ENCODE peak calls at places on chromosomes 13 and 19, in ten cellular contexts. One of them, this sample, is unnamed.

GRCh38 chr13:85260896-85261295 is 538.3 kb downstream of the SLITRK6 start:
- DNase-seq in coronary artery: no peak
- DNase-seq in transverse colon: no peak
- DNase-seq in D721Med: no peak
- DNase-seq in epithelial cell of esophagus: no peak
- DNase-seq in fibroblast of pulmonary artery: no peak
- DNase-seq in uterus: no peak
- DNase-seq in pancreas: no peak
- DNase-seq in breast epithelium: no peak
- DNase-seq in HFFc6: no peak
- DNase-seq in this sample: no peak

GRCh38 chr19:12783226-12783848 is 7.9 kb upstream of the JUNB start:
- DNase-seq in coronary artery: no peak
- DNase-seq in transverse colon: no peak
- DNase-seq in D721Med: no peak
- DNase-seq in epithelial cell of esophagus: no peak
- DNase-seq in fibroblast of pulmonary artery: no peak
- DNase-seq in uterus: no peak
- DNase-seq in pancreas: no peak
- DNase-seq in breast epithelium: no peak
- DNase-seq in HFFc6: no peak
- DNase-seq in this sample: no peak

GRCh38 chr13:33931397-33931987 is 113.5 kb downstream of the RFC3 start:
- DNase-seq in coronary artery: no peak
- DNase-seq in transverse colon: no peak
- DNase-seq in D721Med: no peak
- DNase-seq in epithelial cell of esophagus: peak; percentile 58
- DNase-seq in fibroblast of pulmonary artery: peak; percentile 77
- DNase-seq in uterus: no peak
- DNase-seq in pancreas: no peak
- DNase-seq in breast epithelium: no peak
- DNase-seq in HFFc6: peak; percentile 40
- DNase-seq in this sample: no peak

GRCh38 chr13:71148391-71148790 is 718.6 kb downstream of the DACH1 start:
- DNase-seq in coronary artery: no peak
- DNase-seq in transverse colon: no peak
- DNase-seq in D721Med: no peak
- DNase-seq in epithelial cell of esophagus: no peak
- DNase-seq in fibroblast of pulmonary artery: no peak
- DNase-seq in uterus: no peak
- DNase-seq in pancreas: no peak
- DNase-seq in breast epithelium: no peak
- DNase-seq in HFFc6: no peak
- DNase-seq in this sample: no peak

GRCh38 chr19:22628401-22628800 is 5.7 kb upstream of the ZNF492 start:
- DNase-seq in coronary artery: no peak
- DNase-seq in transverse colon: no peak
- DNase-seq in D721Med: no peak
- DNase-seq in epithelial cell of esophagus: no peak
- DNase-seq in fibroblast of pulmonary artery: no peak
- DNase-seq in uterus: no peak
- DNase-seq in pancreas: no peak
- DNase-seq in breast epithelium: no peak
- DNase-seq in HFFc6: no peak
- DNase-seq in this sample: no peak

GRCh38 chr13:113980489-113981064 is 6.7 kb upstream of the C13orf46 start:
- DNase-seq in coronary artery: no peak
- DNase-seq in transverse colon: no peak
- DNase-seq in D721Med: no peak
- DNase-seq in epithelial cell of esophagus: no peak
- DNase-seq in fibroblast of pulmonary artery: no peak
- DNase-seq in uterus: no peak
- DNase-seq in pancreas: no peak
- DNase-seq in breast epithelium: no peak
- DNase-seq in HFFc6: no peak
- DNase-seq in this sample: no peak

GRCh38 chr13:34108396-34108795 is 290.4 kb downstream of the RFC3 start:
- DNase-seq in coronary artery: no peak
- DNase-seq in transverse colon: no peak
- DNase-seq in D721Med: no peak
- DNase-seq in epithelial cell of esophagus: no peak
- DNase-seq in fibroblast of pulmonary artery: peak; percentile 8
- DNase-seq in uterus: no peak
- DNase-seq in pancreas: no peak
- DNase-seq in breast epithelium: no peak
- DNase-seq in HFFc6: no peak
- DNase-seq in this sample: no peak

GRCh38 chr13:40660270-40660669 is 6.2 kb downstream of the FOXO1 start:
- DNase-seq in coronary artery: no peak
- DNase-seq in transverse colon: no peak
- DNase-seq in D721Med: no peak
- DNase-seq in epithelial cell of esophagus: no peak
- DNase-seq in fibroblast of pulmonary artery: no peak
- DNase-seq in uterus: no peak
- DNase-seq in pancreas: no peak
- DNase-seq in breast epithelium: no peak
- DNase-seq in HFFc6: no peak
- DNase-seq in this sample: no peak

GRCh38 chr19:45467456-45468158 is at the start of gene FOSB:
- DNase-seq in coronary artery: peak; percentile 97
- DNase-seq in transverse colon: peak; percentile 94
- DNase-seq in D721Med: peak; percentile 91
- DNase-seq in epithelial cell of esophagus: peak; percentile 93
- DNase-seq in fibroblast of pulmonary artery: peak; percentile 97
- DNase-seq in uterus: peak; percentile 93
- DNase-seq in pancreas: peak; percentile 96
- DNase-seq in breast epithelium: peak; percentile 97
- DNase-seq in HFFc6: peak; percentile 94
- DNase-seq in this sample: peak; percentile 95

GRCh38 chr19:45463241-45463640 is 4.6 kb upstream of the FOSB start:
- DNase-seq in coronary artery: no peak
- DNase-seq in transverse colon: no peak
- DNase-seq in D721Med: no peak
- DNase-seq in epithelial cell of esophagus: no peak
- DNase-seq in fibroblast of pulmonary artery: no peak
- DNase-seq in uterus: no peak
- DNase-seq in pancreas: no peak
- DNase-seq in breast epithelium: no peak
- DNase-seq in HFFc6: no peak
- DNase-seq in this sample: no peak

GRCh38 chr19:45464274-45464673 is 3.5 kb upstream of the FOSB start:
- DNase-seq in coronary artery: no peak
- DNase-seq in transverse colon: no peak
- DNase-seq in D721Med: no peak
- DNase-seq in epithelial cell of esophagus: no peak
- DNase-seq in fibroblast of pulmonary artery: no peak
- DNase-seq in uterus: no peak
- DNase-seq in pancreas: no peak
- DNase-seq in breast epithelium: no peak
- DNase-seq in HFFc6: no peak
- DNase-seq in this sample: no peak

GRCh38 chr19:45467115-45467455 is 711 bp upstream of the FOSB start:
- DNase-seq in coronary artery: no peak
- DNase-seq in transverse colon: no peak
- DNase-seq in D721Med: no peak
- DNase-seq in epithelial cell of esophagus: no peak
- DNase-seq in fibroblast of pulmonary artery: no peak
- DNase-seq in uterus: no peak
- DNase-seq in pancreas: no peak
- DNase-seq in breast epithelium: no peak
- DNase-seq in HFFc6: no peak
- DNase-seq in this sample: no peak

DNA sequence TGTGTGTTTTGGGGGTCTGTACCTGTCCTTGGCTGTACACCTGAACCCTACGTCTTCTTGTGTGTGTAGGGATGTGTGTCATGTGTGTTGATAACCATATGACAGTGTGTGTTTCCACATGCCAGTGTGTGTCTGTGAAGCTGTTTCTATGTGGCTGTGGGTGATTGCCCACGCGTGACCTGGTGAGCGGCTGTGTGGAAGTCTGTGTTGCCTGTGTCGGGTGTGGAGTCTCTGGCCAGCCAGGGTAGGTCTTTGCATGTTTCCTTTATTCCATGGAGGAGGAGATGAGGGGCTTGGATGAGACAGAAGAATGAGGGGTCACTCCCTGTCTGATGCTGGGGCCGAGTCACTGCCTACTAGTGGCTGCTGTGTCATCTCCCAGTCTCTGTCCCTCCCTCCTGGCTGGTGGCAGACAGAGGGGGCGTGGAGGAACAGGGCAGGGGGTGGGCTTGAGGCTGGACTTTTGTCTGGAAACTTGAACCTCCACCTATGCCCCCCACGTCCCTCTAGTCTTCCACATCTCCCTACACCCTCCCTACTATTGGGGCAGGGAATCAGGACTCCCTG is 2.9 kb upstream of the FOSB start:
- DNase-seq in coronary artery: no peak
- DNase-seq in transverse colon: no peak
- DNase-seq in D721Med: no peak
- DNase-seq in epithelial cell of esophagus: no peak
- DNase-seq in fibroblast of pulmonary artery: no peak
- DNase-seq in uterus: no peak
- DNase-seq in pancreas: no peak
- DNase-seq in breast epithelium: no peak
- DNase-seq in HFFc6: no peak
- DNase-seq in this sample: no peak
- TF ChIP-seq CTCF in coronary artery: no peak
- TF ChIP-seq CTCF in transverse colon: no peak
- TF ChIP-seq CTCF in D721Med: no peak
- TF ChIP-seq CTCF in epithelial cell of esophagus: no peak
- TF ChIP-seq CTCF in fibroblast of pulmonary artery: no peak
- TF ChIP-seq CTCF in uterus: no peak
- TF ChIP-seq CTCF in pancreas: no peak
- TF ChIP-seq CTCF in breast epithelium: no peak
- TF ChIP-seq CTCF in HFFc6: no peak
- TF ChIP-seq CTCF in this sample: no peak

GRCh38 chr19:58469241-58470013 is 2.5 kb downstream of the ZNF324 start:
- DNase-seq in coronary artery: no peak
- DNase-seq in transverse colon: no peak
- DNase-seq in D721Med: no peak
- DNase-seq in epithelial cell of esophagus: no peak
- DNase-seq in fibroblast of pulmonary artery: no peak
- DNase-seq in uterus: no peak
- DNase-seq in pancreas: no peak
- DNase-seq in breast epithelium: no peak
- DNase-seq in HFFc6: no peak
- DNase-seq in this sample: no peak

GRCh38 chr19:58466089-58466759 is 656 bp upstream of the ZNF324 start:
- DNase-seq in coronary artery: no peak
- DNase-seq in transverse colon: no peak
- DNase-seq in D721Med: no peak
- DNase-seq in epithelial cell of esophagus: no peak
- DNase-seq in fibroblast of pulmonary artery: no peak
- DNase-seq in uterus: no peak
- DNase-seq in pancreas: no peak
- DNase-seq in breast epithelium: no peak
- DNase-seq in HFFc6: no peak
- DNase-seq in this sample: no peak

GRCh38 chr19:58471736-58472135 is 4.4 kb upstream of the ZNF446 start:
- DNase-seq in coronary artery: no peak
- DNase-seq in transverse colon: no peak
- DNase-seq in D721Med: no peak
- DNase-seq in epithelial cell of esophagus: no peak
- DNase-seq in fibroblast of pulmonary artery: no peak
- DNase-seq in uterus: no peak
- DNase-seq in pancreas: peak; percentile 41
- DNase-seq in breast epithelium: no peak
- DNase-seq in HFFc6: no peak
- DNase-seq in this sample: no peak

GRCh38 chr19:58466760-58467589 is at the start of gene ZNF324:
- DNase-seq in coronary artery: peak; percentile 97
- DNase-seq in transverse colon: peak; percentile 99
- DNase-seq in D721Med: peak; percentile 84
- DNase-seq in epithelial cell of esophagus: peak; percentile 98
- DNase-seq in fibroblast of pulmonary artery: peak; percentile 96
- DNase-seq in uterus: peak; percentile 97
- DNase-seq in pancreas: peak; percentile 99
- DNase-seq in breast epithelium: peak; percentile 99
- DNase-seq in HFFc6: peak; percentile 95
- DNase-seq in this sample: peak; percentile 98

GRCh38 chr19:58468216-58468839 is 1.4 kb downstream of the ZNF324 start:
- DNase-seq in coronary artery: no peak
- DNase-seq in transverse colon: no peak
- DNase-seq in D721Med: no peak
- DNase-seq in epithelial cell of esophagus: peak; percentile 58
- DNase-seq in fibroblast of pulmonary artery: no peak
- DNase-seq in uterus: no peak
- DNase-seq in pancreas: no peak
- DNase-seq in breast epithelium: no peak
- DNase-seq in HFFc6: no peak
- DNase-seq in this sample: no peak
- TF ChIP-seq CTCF in coronary artery: no peak
- TF ChIP-seq CTCF in transverse colon: no peak
- TF ChIP-seq CTCF in D721Med: no peak
- TF ChIP-seq CTCF in epithelial cell of esophagus: peak; percentile 2
- TF ChIP-seq CTCF in fibroblast of pulmonary artery: no peak
- TF ChIP-seq CTCF in uterus: no peak
- TF ChIP-seq CTCF in pancreas: no peak
- TF ChIP-seq CTCF in breast epithelium: no peak
- TF ChIP-seq CTCF in HFFc6: no peak
- TF ChIP-seq CTCF in this sample: no peak

GRCh38 chr19:17380426-17381138 is 3.4 kb upstream of the PLVAP start:
- DNase-seq in coronary artery: no peak
- DNase-seq in transverse colon: no peak
- DNase-seq in D721Med: no peak
- DNase-seq in epithelial cell of esophagus: no peak
- DNase-seq in fibroblast of pulmonary artery: no peak
- DNase-seq in uterus: no peak
- DNase-seq in pancreas: no peak
- DNase-seq in breast epithelium: no peak
- DNase-seq in HFFc6: no peak
- DNase-seq in this sample: no peak

GRCh38 chr19:17379221-17379631 is 2.1 kb upstream of the PLVAP start:
- DNase-seq in coronary artery: no peak
- DNase-seq in transverse colon: no peak
- DNase-seq in D721Med: no peak
- DNase-seq in epithelial cell of esophagus: no peak
- DNase-seq in fibroblast of pulmonary artery: no peak
- DNase-seq in uterus: no peak
- DNase-seq in pancreas: no peak
- DNase-seq in breast epithelium: no peak
- DNase-seq in HFFc6: no peak
- DNase-seq in this sample: no peak

DNA sequence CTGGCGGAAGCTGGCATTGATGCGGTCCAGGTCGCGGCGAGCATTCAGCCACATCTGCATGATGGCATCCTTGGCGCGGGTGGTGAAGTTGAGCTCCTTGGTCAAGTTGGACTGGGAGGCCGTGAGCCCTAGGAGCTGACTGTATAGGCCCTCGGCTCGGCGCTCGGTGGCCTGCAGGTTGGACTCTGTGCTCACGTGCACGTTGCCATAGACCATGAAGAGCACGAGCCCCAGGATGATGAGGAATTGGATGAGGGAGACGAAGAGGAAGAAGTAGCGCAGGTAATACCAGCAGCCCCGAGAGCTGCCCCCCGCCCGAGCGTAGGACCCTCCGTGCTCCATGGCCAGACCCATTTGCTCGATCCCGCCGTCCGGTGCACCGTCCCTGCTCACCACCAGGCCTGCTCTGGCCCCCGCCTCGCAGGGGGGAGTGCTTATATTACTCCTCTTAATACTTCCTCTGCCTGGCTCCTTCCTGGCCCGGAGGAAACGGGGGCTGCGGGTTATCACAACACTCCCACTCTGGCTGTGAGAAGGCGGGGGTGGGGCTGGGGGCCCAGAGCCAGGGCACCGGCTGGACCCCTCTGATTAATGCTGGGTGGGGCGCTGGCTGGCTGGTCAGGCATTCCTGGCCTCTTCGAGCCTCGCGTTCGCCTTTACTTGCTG is at the start of gene PLVAP:
- DNase-seq in coronary artery: no peak
- DNase-seq in transverse colon: no peak
- DNase-seq in D721Med: no peak
- DNase-seq in epithelial cell of esophagus: no peak
- DNase-seq in fibroblast of pulmonary artery: no peak
- DNase-seq in uterus: no peak
- DNase-seq in pancreas: no peak
- DNase-seq in breast epithelium: no peak
- DNase-seq in HFFc6: no peak
- DNase-seq in this sample: no peak
- TF ChIP-seq CTCF in coronary artery: no peak
- TF ChIP-seq CTCF in transverse colon: no peak
- TF ChIP-seq CTCF in D721Med: no peak
- TF ChIP-seq CTCF in epithelial cell of esophagus: no peak
- TF ChIP-seq CTCF in fibroblast of pulmonary artery: no peak
- TF ChIP-seq CTCF in uterus: no peak
- TF ChIP-seq CTCF in pancreas: no peak
- TF ChIP-seq CTCF in breast epithelium: no peak
- TF ChIP-seq CTCF in HFFc6: no peak
- TF ChIP-seq CTCF in this sample: no peak

DNA sequence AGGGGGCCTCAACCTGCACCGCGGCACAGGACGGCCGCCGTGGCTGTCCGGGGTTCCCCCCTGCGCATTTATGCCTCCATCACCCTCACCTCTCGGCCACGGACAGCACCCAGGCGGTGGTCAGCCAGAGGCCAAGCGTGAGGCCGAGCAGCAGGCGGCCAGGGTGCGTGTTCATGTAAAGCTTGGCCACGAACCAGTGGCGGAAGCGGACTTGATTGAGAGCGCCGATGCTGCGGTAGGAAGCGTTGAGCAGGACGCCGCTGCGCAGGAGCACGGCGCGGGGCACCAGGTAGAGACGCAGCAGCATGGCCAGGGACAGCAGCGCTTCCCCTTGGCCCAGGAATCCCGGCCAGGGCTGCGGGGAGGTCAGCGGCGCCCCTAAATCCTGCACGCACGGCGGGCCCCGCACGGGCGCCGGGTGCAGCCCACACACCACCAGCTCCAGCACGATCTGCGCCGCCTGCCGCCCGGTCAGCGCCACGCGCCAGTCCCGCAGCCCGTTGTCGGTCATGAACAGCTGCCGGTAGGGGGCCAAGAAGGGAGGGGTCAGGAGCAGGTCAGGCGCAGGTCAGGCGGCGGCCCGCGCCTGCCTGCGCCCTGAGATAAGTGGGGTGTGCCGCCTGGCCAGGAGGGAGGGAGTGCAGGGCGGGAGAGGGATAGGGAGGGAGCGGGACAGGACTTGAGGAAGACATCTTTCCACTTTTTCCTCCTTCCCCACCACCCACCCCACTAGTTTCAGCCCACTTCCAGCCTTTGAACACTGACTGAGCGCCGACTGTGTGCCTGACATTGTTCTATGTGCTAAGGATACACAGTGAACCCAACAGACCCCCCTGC is 6.5 kb downstream of the KCNN4 start:
- DNase-seq in coronary artery: no peak
- DNase-seq in transverse colon: peak; percentile 78
- DNase-seq in D721Med: no peak
- DNase-seq in epithelial cell of esophagus: peak; percentile 45
- DNase-seq in fibroblast of pulmonary artery: peak; percentile 57
- DNase-seq in uterus: peak; percentile 61
- DNase-seq in pancreas: peak; percentile 71
- DNase-seq in breast epithelium: no peak
- DNase-seq in HFFc6: peak; percentile 61
- DNase-seq in this sample: peak; percentile 78
- TF ChIP-seq CTCF in coronary artery: no peak
- TF ChIP-seq CTCF in transverse colon: peak; percentile 71
- TF ChIP-seq CTCF in D721Med: peak; percentile 56
- TF ChIP-seq CTCF in epithelial cell of esophagus: peak; percentile 36
- TF ChIP-seq CTCF in fibroblast of pulmonary artery: peak; percentile 50
- TF ChIP-seq CTCF in uterus: peak; percentile 68
- TF ChIP-seq CTCF in pancreas: peak; percentile 39
- TF ChIP-seq CTCF in breast epithelium: peak; percentile 16
- TF ChIP-seq CTCF in HFFc6: peak; percentile 88
- TF ChIP-seq CTCF in this sample: peak; percentile 62

This sample was measured in mesothelial cell of epicardium.